ENCODE peak calls at places on chromosomes 2 and 18, in seven cellular contexts. G is HCT116, M is foreskin fibroblast, Y is SK-N-SH, Q is psoas muscle, O is astrocyte of the spinal cord, S is AG04450. A is an unnamed sample.

GRCh38 chr2:70790079-70790963 is at the start of gene FIGLA:
- DNase-seq in G (no peak), M (peak), Y (peak), Q (no peak), O (no peak), S (no peak), A (no peak)

GRCh38 chr18:49486617-49486958 is 446 bp downstream of the C18orf32 start:
- DNase-seq in G (no peak), M (no peak), Y (no peak), Q (no peak), O (peak), S (no peak), A (no peak)

GRCh38 chr2:36371963-36372391 is 16.4 kb downstream of the CRIM1 start:
- DNase-seq in G (no peak), M (peak), Y (no peak), Q (no peak), O (peak), S (peak), A (peak)

GRCh38 chr2:226424971-226425370 is 374.6 kb downstream of the IRS1 start:
- DNase-seq in G (no peak), M (peak), Y (no peak), Q (no peak), O (no peak), S (no peak), A (no peak)

GRCh38 chr2:101398026-101398830 is 10.9 kb upstream of the CREG2 start:
- DNase-seq in G (no peak), M (no peak), Y (no peak), Q (no peak), O (no peak), S (no peak), A (no peak)

GRCh38 chr2:191999101-191999836 is 152.4 kb upstream of the CAVIN2 start:
- DNase-seq in G (no peak), M (peak), Y (no peak), Q (no peak), O (no peak), S (no peak), A (no peak)

GRCh38 chr2:24861500-24861899 is 58.5 kb downstream of the ADCY3 start:
- DNase-seq in G (no peak), M (no peak), Y (no peak), Q (no peak), O (no peak), S (no peak), A (no peak)

GRCh38 chr2:232522855-232523681 is 2.9 kb downstream of the PRSS56 start:
- DNase-seq in G (no peak), M (no peak), Y (no peak), Q (no peak), O (no peak), S (no peak), A (no peak)

GRCh38 chr2:28465148-28465885 is 30.5 kb upstream of the PLB1 start:
- DNase-seq in G (no peak), M (no peak), Y (no peak), Q (no peak), O (no peak), S (no peak), A (no peak)

GRCh38 chr2:108383146-108383830 is 5.5 kb downstream of the SULT1C4 start:
- DNase-seq in G (no peak), M (no peak), Y (no peak), Q (no peak), O (no peak), S (no peak), A (no peak)

GRCh38 chr2:112686348-112687217 is 34.2 kb upstream of the NT5DC4 start:
- DNase-seq in G (no peak), M (no peak), Y (no peak), Q (no peak), O (no peak), S (no peak), A (no peak)

GRCh38 chr2:150997702-150998480 is 263.8 kb downstream of the RBM43 start:
- DNase-seq in G (no peak), M (peak), Y (peak), Q (no peak), O (no peak), S (no peak), A (peak)

GRCh38 chr2:128180031-128180430 is 89.0 kb downstream of the UGGT1 start:
- DNase-seq in G (no peak), M (no peak), Y (no peak), Q (no peak), O (no peak), S (no peak), A (no peak)

GRCh38 chr2:128178144-128178649 is 87.2 kb downstream of the UGGT1 start:
- DNase-seq in G (no peak), M (no peak), Y (no peak), Q (no peak), O (no peak), S (no peak), A (no peak)

GRCh38 chr2:128177315-128177714 is 86.3 kb downstream of the UGGT1 start:
- DNase-seq in G (no peak), M (no peak), Y (no peak), Q (no peak), O (no peak), S (no peak), A (no peak)

GRCh38 chr2:128179461-128179755 is 88.4 kb downstream of the UGGT1 start:
- DNase-seq in G (no peak), M (no peak), Y (no peak), Q (no peak), O (no peak), S (no peak), A (no peak)

DNA sequence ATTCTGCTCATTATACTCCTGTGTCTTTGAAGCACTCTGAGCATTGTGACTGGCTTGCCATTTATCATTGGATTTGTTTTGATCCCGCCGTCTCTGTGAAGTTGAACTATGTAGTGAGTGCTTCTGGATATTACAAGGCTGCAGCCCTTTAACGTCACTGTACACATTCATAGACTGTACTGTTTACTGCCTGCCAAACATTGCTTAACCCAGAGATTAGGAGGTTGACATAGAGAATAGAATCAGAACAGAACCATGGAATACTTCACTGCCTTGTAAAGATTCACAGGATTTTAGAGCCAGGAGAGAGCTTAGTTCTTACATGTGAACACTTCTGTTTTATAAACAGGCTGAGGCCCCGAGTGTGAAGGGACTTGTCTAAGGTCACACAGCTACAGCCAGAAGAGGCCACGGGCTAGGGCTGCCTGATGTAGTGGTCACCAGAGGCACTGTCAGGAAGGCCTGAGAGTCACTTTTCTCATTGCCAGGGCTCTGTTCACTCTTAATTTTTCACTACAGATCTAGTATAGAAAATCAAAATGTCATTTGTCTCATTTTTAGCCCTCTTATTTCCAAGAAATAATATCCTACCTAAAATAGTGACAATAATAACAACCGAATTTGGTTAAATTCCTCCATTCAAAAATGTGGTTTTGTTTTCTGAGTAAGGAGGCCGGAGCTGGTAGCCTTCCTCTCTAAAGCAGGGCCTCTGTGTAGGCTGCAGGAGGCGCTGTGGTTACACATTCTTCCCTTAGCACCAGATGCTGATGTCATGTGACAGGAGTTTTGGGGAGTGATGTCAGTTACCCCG is 87.9 kb downstream of the UGGT1 start:
- DNase-seq in G (peak), M (peak), Y (peak), Q (peak), O (peak), S (peak), A (peak)
- TF ChIP-seq CTCF in G (peak), M (peak), Y (peak), Q (peak), O (peak), S (peak), A (peak)

GRCh38 chr2:238916875-238917590 is 69.1 kb downstream of the TWIST2 start:
- DNase-seq in G (no peak), M (peak), Y (no peak), Q (no peak), O (no peak), S (no peak), A (no peak)
- H3K4me3 ChIP-seq in G (no peak), M (no peak), Y (no peak), Q (no peak), O (no peak), S (no peak), A (no peak)

DNA sequence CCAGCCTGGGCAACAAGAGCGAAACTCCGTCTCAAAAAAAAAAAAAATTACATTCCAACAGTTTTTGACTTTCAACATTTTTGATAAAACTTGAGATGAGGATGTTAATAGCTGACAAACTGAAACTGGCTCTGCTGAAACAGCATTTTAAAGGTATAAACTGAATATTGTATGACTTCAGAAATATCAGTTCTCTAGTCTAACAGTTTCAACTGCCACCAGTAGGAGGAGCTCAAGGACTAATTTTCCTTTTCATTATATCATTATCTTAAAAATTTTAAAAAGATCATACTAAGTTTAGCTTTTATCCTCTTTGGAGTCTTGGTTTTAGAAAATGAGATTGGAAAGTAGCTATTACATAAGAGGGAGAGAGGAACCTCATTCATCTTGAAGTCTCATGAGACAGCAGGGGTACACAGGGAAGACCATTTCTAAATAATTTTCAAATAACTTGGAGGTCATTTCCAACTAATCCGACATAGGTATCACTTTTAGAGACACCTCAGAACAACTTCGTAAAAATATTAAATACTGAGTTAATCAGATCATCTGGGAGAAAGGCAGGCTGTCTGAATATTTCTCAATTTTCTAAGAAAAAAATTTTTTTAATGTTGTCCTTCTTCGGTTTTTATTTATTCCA is 37.6 kb upstream of the MCM6 start:
- DNase-seq in G (peak), M (peak), Y (peak), Q (no peak), O (peak), S (no peak), A (peak)
- TF ChIP-seq CTCF in G (peak), M (peak), Y (peak), Q (peak), O (peak), S (peak), A (peak)

DNA sequence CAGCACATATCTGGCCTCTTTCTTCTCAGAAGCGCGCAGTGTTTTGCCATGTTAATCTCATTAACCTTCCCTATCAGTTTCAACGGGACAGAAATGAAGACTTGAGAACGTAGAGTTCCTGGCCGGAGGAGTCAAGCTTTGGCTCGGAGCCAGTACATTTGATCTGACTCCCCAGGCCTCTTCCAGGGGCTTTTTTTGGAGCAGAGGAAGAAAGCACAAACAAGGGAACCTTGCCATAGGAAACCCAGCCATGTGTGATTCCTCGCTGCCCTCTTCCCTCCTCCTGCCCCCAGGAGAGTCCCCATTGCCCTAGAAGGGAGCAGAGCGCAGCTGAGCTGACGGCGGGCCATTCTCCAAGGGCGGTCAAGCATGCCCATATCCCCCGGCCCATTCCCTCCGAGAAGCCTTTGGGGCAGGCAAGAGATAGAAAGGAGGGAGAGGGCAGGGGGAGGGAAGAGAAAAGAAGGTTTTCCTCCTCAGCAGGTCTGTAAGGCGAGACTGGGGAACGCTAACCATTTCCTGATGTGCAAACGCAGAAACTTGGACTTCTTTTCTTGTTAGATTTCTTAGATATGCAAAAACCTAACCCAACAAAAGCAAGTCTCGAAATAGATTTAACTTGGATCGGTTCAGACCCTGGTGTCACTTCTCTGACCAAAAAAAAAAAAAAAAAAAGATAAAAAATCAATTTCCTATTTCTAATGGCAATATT is 63.7 kb upstream of the POU3F3 start:
- DNase-seq in G (no peak), M (peak), Y (no peak), Q (peak), O (peak), S (no peak), A (no peak)
- H3K4me3 ChIP-seq in G (no peak), M (no peak), Y (no peak), Q (peak), O (no peak), S (no peak), A (no peak)

GRCh38 chr18:46013484-46014189 is 46.5 kb upstream of the EPG5 start:
- DNase-seq in G (no peak), M (peak), Y (no peak), Q (no peak), O (no peak), S (no peak), A (no peak)

GRCh38 chr18:46007165-46007564 is 40.0 kb upstream of the EPG5 start:
- DNase-seq in G (no peak), M (no peak), Y (no peak), Q (no peak), O (no peak), S (no peak), A (no peak)

GRCh38 chr18:46010050-46010449 is 42.9 kb upstream of the EPG5 start:
- DNase-seq in G (no peak), M (no peak), Y (no peak), Q (no peak), O (no peak), S (no peak), A (no peak)

GRCh38 chr18:46009158-46009866 is 42.2 kb upstream of the EPG5 start:
- DNase-seq in G (no peak), M (no peak), Y (no peak), Q (no peak), O (no peak), S (no peak), A (no peak)

DNA sequence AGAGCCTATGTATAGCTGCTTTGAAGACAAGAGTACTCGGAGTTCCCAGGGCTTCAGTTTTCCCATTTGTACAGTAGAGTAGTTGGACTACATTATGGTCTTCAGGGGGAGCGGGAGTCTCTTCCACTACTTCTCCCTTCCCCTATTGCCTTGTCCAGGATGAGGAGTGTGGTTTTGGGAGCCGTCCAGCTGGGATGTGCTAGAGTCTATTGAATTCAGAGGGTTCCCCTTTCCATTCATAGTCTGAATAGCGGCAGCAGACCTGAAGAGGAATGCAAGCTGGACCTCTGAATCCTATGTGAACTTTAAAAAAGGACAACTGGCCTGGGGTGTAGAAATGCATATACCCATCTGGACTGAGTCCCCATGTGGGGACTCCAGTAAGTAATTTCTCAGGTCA is 43.5 kb upstream of the EPG5 start:
- DNase-seq in G (no peak), M (no peak), Y (no peak), Q (no peak), O (no peak), S (no peak), A (no peak)
- TF ChIP-seq CTCF in G (no peak), M (no peak), Y (no peak), Q (no peak), O (no peak), S (no peak), A (no peak)

GRCh38 chr2:61018798-61019197 is 743 bp upstream of the PUS10 start:
- DNase-seq in G (no peak), M (no peak), Y (no peak), Q (no peak), O (no peak), S (no peak), A (no peak)
- H3K4me3 ChIP-seq in G (peak), M (peak), Y (peak), Q (peak), O (peak), S (peak), A (peak)

GRCh38 chr18:75694292-75694691 is 266.8 kb upstream of the SMIM21 start:
- DNase-seq in G (no peak), M (no peak), Y (no peak), Q (no peak), O (no peak), S (no peak), A (no peak)

GRCh38 chr18:75687626-75688025 is 260.1 kb upstream of the SMIM21 start:
- DNase-seq in G (no peak), M (no peak), Y (no peak), Q (no peak), O (no peak), S (no peak), A (no peak)

DNA sequence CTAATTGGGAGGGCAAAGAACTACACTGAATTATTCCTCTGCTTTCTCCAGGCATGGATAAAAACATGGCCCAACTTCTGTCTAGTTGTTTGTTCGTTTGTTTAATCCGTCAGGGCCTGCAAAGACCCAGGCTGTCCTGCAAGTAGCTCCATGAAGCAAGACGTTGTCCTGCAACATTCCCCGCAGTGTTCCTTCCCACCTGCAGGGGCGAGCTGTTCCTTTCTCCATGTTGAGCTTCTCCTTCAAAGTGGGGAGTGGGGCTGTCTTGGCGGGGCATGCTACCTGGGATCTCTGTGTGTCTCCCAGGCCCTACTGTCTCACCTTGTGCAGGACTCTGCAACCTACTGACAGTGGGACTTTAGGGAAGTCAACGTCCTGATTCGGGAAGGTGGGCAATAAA is 264.0 kb upstream of the SMIM21 start:
- DNase-seq in G (no peak), M (no peak), Y (no peak), Q (no peak), O (no peak), S (no peak), A (no peak)
- TF ChIP-seq CTCF in G (peak), M (no peak), Y (no peak), Q (no peak), O (no peak), S (no peak), A (peak)

DNA sequence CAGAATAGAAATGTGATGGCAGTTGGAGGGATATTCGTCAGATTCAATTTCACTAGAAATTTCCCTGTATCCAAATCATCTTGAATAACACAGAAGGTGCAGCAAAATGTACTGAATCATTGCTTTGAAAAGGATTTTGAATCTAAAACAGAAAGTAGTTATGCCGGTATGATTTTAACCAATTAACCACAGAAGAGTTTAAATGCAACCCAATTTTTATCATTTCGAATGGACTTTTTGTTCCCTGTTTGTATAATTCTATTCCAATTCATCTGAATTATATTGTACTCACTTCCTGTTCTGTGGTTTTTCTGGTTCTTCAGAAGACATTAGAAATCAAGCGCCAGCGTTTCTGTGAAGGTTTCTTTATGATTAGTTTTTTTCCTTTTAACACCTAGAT is 190.4 kb downstream of the MYO3B start:
- DNase-seq in G (no peak), M (no peak), Y (no peak), Q (no peak), O (no peak), S (no peak), A (no peak)
- H3K4me3 ChIP-seq in G (no peak), M (no peak), Y (no peak), Q (no peak), O (no peak), S (no peak), A (no peak)

A was measured in HFF-Myc.